ENCODE peak calls at places on chromosome 10, in six cellular contexts. R, A, E, J, I and C are unnamed samples.

GRCh38 chr10:11299125-11299524 is 281.5 kb downstream of the CELF2 start:
- DNase-seq in R (no peak), J (no peak), A (no peak), E (no peak), I (peak), C (peak)

GRCh38 chr10:79910344-79910743 is 38.6 kb downstream of the SFTPD start:
- DNase-seq in E (no peak), I (no peak), R (no peak), A (no peak), J (no peak), C (no peak)

GRCh38 chr10:83592337-83592935 is 546.9 kb upstream of the GHITM start:
- DNase-seq in J (no peak), E (no peak), R (no peak), A (no peak), I (no peak), C (no peak)

GRCh38 chr10:90363799-90364483 is 493.9 kb downstream of the HTR7 start:
- DNase-seq in J (no peak), I (no peak), R (no peak), A (no peak), E (no peak), C (no peak)

GRCh38 chr10:79126351-79126750 is 57.6 kb downstream of the ZMIZ1 start:
- DNase-seq in A (no peak), I (no peak), E (no peak), J (no peak), R (no peak), C (no peak)

GRCh38 chr10:3242251-3242650 is 69.7 kb upstream of the PITRM1 start:
- DNase-seq in I (no peak), J (no peak), A (no peak), E (no peak), R (no peak), C (no peak)

GRCh38 chr10:30606313-30606712 is 23.2 kb downstream of the LYZL2 start:
- DNase-seq in J (no peak), R (no peak), E (no peak), A (no peak), I (no peak), C (no peak)

GRCh38 chr10:124517466-124517865 is 55.8 kb downstream of the LHPP start:
- DNase-seq in I (peak), R (no peak), J (no peak), E (no peak), A (no peak), C (no peak)

GRCh38 chr10:49174261-49174925 is 13.8 kb downstream of the TMEM273 start:
- DNase-seq in E (peak), A (no peak), R (no peak), J (no peak), I (no peak), C (no peak)

GRCh38 chr10:52466464-52466863 is 152.4 kb downstream of the DKK1 start:
- DNase-seq in E (no peak), J (no peak), R (no peak), I (no peak), A (no peak), C (no peak)

GRCh38 chr10:122474145-122474739 is 12.9 kb downstream of the HTRA1 start:
- DNase-seq in R (no peak), J (no peak), A (no peak), E (no peak), I (no peak), C (peak)